ENCODE peak calls at places on chromosomes 3 and 15, in nine cellular contexts. One of them, this sample, is unnamed.

GRCh38 chr3:139764936-139765335 is 87.2 kb upstream of the NMNAT3 start:
- DNase-seq in hepatocyte: no peak
- DNase-seq in stomach: no peak
- DNase-seq in A549: no peak
- DNase-seq in body of pancreas: no peak
- DNase-seq in astrocyte: peak
- DNase-seq in heart left ventricle: no peak
- DNase-seq in fibroblast of pulmonary artery: peak
- DNase-seq in tibial nerve: no peak
- DNase-seq in this sample: no peak

GRCh38 chr3:9036327-9037112 is 73.2 kb upstream of the RAD18 start:
- DNase-seq in tibial nerve: peak
- DNase-seq in body of pancreas: peak
- DNase-seq in fibroblast of pulmonary artery: peak
- DNase-seq in stomach: peak
- DNase-seq in hepatocyte: peak
- DNase-seq in astrocyte: no peak
- DNase-seq in heart left ventricle: peak
- DNase-seq in A549: no peak
- DNase-seq in this sample: no peak

GRCh38 chr3:33428812-33429211 is 11.4 kb downstream of the UBP1 start:
- DNase-seq in astrocyte: no peak
- DNase-seq in fibroblast of pulmonary artery: no peak
- DNase-seq in body of pancreas: no peak
- DNase-seq in heart left ventricle: no peak
- DNase-seq in stomach: no peak
- DNase-seq in hepatocyte: no peak
- DNase-seq in tibial nerve: no peak
- DNase-seq in A549: no peak
- DNase-seq in this sample: no peak

GRCh38 chr3:194874783-194875182 is 189.1 kb downstream of the FAM43A start:
- DNase-seq in fibroblast of pulmonary artery: no peak
- DNase-seq in A549: no peak
- DNase-seq in body of pancreas: no peak
- DNase-seq in tibial nerve: no peak
- DNase-seq in astrocyte: no peak
- DNase-seq in stomach: no peak
- DNase-seq in hepatocyte: no peak
- DNase-seq in heart left ventricle: no peak
- DNase-seq in this sample: no peak

GRCh38 chr3:179066058-179066457 is 5.6 kb downstream of the ZMAT3 start:
- DNase-seq in A549: no peak
- DNase-seq in hepatocyte: no peak
- DNase-seq in astrocyte: no peak
- DNase-seq in stomach: no peak
- DNase-seq in tibial nerve: no peak
- DNase-seq in fibroblast of pulmonary artery: no peak
- DNase-seq in heart left ventricle: no peak
- DNase-seq in body of pancreas: no peak
- DNase-seq in this sample: no peak

GRCh38 chr15:69997701-69998273 is 99.9 kb downstream of the TLE3 start:
- DNase-seq in body of pancreas: peak
- DNase-seq in stomach: peak
- DNase-seq in A549: peak
- DNase-seq in tibial nerve: no peak
- DNase-seq in fibroblast of pulmonary artery: peak
- DNase-seq in heart left ventricle: no peak
- DNase-seq in astrocyte: peak
- DNase-seq in hepatocyte: peak
- DNase-seq in this sample: no peak

GRCh38 chr3:169575381-169575780 is 88.1 kb downstream of the MECOM start:
- DNase-seq in hepatocyte: peak
- DNase-seq in heart left ventricle: no peak
- DNase-seq in body of pancreas: no peak
- DNase-seq in A549: no peak
- DNase-seq in tibial nerve: no peak
- DNase-seq in astrocyte: peak
- DNase-seq in fibroblast of pulmonary artery: peak
- DNase-seq in stomach: peak
- DNase-seq in this sample: peak

GRCh38 chr3:9778102-9778501 is 8.4 kb upstream of the CAMK1 start:
- DNase-seq in stomach: no peak
- DNase-seq in tibial nerve: no peak
- DNase-seq in A549: no peak
- DNase-seq in heart left ventricle: no peak
- DNase-seq in fibroblast of pulmonary artery: peak
- DNase-seq in body of pancreas: no peak
- DNase-seq in astrocyte: peak
- DNase-seq in hepatocyte: no peak
- DNase-seq in this sample: no peak

GRCh38 chr15:101617390-101617965 is 34.7 kb downstream of the TM2D3 start:
- DNase-seq in A549: no peak
- DNase-seq in fibroblast of pulmonary artery: peak
- DNase-seq in stomach: no peak
- DNase-seq in astrocyte: no peak
- DNase-seq in body of pancreas: no peak
- DNase-seq in hepatocyte: no peak
- DNase-seq in tibial nerve: no peak
- DNase-seq in heart left ventricle: no peak
- DNase-seq in this sample: no peak

GRCh38 chr15:73841756-73842590 is 31.4 kb upstream of the TBC1D21 start:
- DNase-seq in heart left ventricle: no peak
- DNase-seq in fibroblast of pulmonary artery: no peak
- DNase-seq in body of pancreas: no peak
- DNase-seq in A549: no peak
- DNase-seq in astrocyte: no peak
- DNase-seq in hepatocyte: no peak
- DNase-seq in stomach: no peak
- DNase-seq in tibial nerve: no peak
- DNase-seq in this sample: no peak

GRCh38 chr3:73206006-73206405 is 144.5 kb downstream of the EBLN2 start:
- DNase-seq in stomach: no peak
- DNase-seq in heart left ventricle: no peak
- DNase-seq in astrocyte: no peak
- DNase-seq in body of pancreas: no peak
- DNase-seq in hepatocyte: no peak
- DNase-seq in fibroblast of pulmonary artery: no peak
- DNase-seq in tibial nerve: no peak
- DNase-seq in A549: no peak
- DNase-seq in this sample: no peak

GRCh38 chr3:177284383-177284881 is 87.2 kb upstream of the TBL1XR1 start:
- DNase-seq in A549: peak
- DNase-seq in tibial nerve: no peak
- DNase-seq in fibroblast of pulmonary artery: peak
- DNase-seq in stomach: no peak
- DNase-seq in body of pancreas: peak
- DNase-seq in heart left ventricle: no peak
- DNase-seq in astrocyte: peak
- DNase-seq in hepatocyte: peak
- DNase-seq in this sample: no peak

GRCh38 chr3:46558184-46559029 is 7.7 kb downstream of the LRRC2 start:
- DNase-seq in fibroblast of pulmonary artery: peak
- DNase-seq in stomach: peak
- DNase-seq in heart left ventricle: peak
- DNase-seq in A549: peak
- DNase-seq in body of pancreas: peak
- DNase-seq in hepatocyte: peak
- DNase-seq in astrocyte: peak
- DNase-seq in tibial nerve: peak
- DNase-seq in this sample: peak
- TF ChIP-seq CTCF in fibroblast of pulmonary artery: peak
- TF ChIP-seq CTCF in stomach: peak
- TF ChIP-seq CTCF in heart left ventricle: peak
- TF ChIP-seq CTCF in A549: peak
- TF ChIP-seq CTCF in body of pancreas: peak
- TF ChIP-seq CTCF in hepatocyte: peak
- TF ChIP-seq CTCF in astrocyte: peak
- TF ChIP-seq CTCF in tibial nerve: peak
- TF ChIP-seq CTCF in this sample: peak

DNA sequence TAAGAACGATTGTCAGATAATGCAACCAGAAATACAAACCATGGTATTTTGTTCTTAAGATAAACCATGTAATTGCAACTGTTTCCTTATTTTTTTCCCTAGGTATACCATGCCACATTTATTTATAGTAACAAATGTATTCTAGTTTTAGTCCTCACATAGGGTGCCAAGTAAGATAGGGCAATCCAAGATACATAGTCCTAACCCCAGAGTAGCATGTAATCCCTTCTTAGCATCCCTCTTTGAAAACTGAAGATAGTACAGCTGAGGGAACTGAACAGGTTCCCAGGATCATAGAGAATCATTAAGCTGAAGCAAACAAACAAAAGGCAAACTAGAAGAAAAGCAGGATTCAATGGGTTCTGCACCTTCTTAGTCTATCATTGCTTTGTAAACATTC is 24.8 kb downstream of the TRNT1 start:
- DNase-seq in fibroblast of pulmonary artery: no peak
- DNase-seq in tibial nerve: no peak
- DNase-seq in hepatocyte: no peak
- DNase-seq in A549: no peak
- DNase-seq in heart left ventricle: no peak
- DNase-seq in body of pancreas: no peak
- DNase-seq in stomach: no peak
- DNase-seq in astrocyte: no peak
- DNase-seq in this sample: no peak
- H3K4me3 ChIP-seq in fibroblast of pulmonary artery: no peak
- H3K4me3 ChIP-seq in tibial nerve: no peak
- H3K4me3 ChIP-seq in hepatocyte: no peak
- H3K4me3 ChIP-seq in A549: no peak
- H3K4me3 ChIP-seq in heart left ventricle: no peak
- H3K4me3 ChIP-seq in body of pancreas: no peak
- H3K4me3 ChIP-seq in stomach: no peak
- H3K4me3 ChIP-seq in astrocyte: no peak
- H3K4me3 ChIP-seq in this sample: no peak

DNA sequence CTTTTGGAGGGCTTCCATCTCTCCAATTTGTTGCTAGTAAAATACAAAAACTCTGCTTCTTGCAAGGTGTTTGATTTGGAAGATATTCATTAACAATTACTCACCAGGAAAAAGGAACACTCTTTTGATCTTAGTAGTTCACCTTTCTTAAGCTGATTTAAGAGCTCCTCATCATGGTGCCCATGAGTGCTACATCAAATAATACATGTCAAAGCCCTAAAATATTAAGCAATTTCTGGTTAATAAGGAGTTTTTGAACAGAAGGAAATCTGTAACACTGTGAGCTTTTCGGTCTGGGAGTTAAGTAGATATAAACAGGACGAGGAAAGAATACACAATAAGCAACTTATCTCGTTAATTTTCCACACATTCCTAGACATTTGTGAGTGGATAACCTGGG is 83.9 kb upstream of the DCBLD2 start:
- DNase-seq in body of pancreas: no peak
- DNase-seq in heart left ventricle: no peak
- DNase-seq in tibial nerve: no peak
- DNase-seq in fibroblast of pulmonary artery: peak
- DNase-seq in A549: peak
- DNase-seq in hepatocyte: no peak
- DNase-seq in astrocyte: no peak
- DNase-seq in stomach: no peak
- DNase-seq in this sample: no peak
- TF ChIP-seq CTCF in body of pancreas: no peak
- TF ChIP-seq CTCF in heart left ventricle: no peak
- TF ChIP-seq CTCF in tibial nerve: no peak
- TF ChIP-seq CTCF in fibroblast of pulmonary artery: peak
- TF ChIP-seq CTCF in A549: peak
- TF ChIP-seq CTCF in hepatocyte: no peak
- TF ChIP-seq CTCF in astrocyte: no peak
- TF ChIP-seq CTCF in stomach: no peak
- TF ChIP-seq CTCF in this sample: no peak

GRCh38 chr15:45112592-45113379 is 1.2 kb downstream of the DUOX2 start:
- DNase-seq in A549: no peak
- DNase-seq in tibial nerve: no peak
- DNase-seq in stomach: no peak
- DNase-seq in fibroblast of pulmonary artery: no peak
- DNase-seq in heart left ventricle: no peak
- DNase-seq in hepatocyte: peak
- DNase-seq in astrocyte: no peak
- DNase-seq in body of pancreas: no peak
- DNase-seq in this sample: no peak
- H3K4me3 ChIP-seq in A549: peak
- H3K4me3 ChIP-seq in tibial nerve: no peak
- H3K4me3 ChIP-seq in stomach: peak
- H3K4me3 ChIP-seq in fibroblast of pulmonary artery: no peak
- H3K4me3 ChIP-seq in heart left ventricle: peak
- H3K4me3 ChIP-seq in hepatocyte: no peak
- H3K4me3 ChIP-seq in astrocyte: no peak
- H3K4me3 ChIP-seq in body of pancreas: no peak
- H3K4me3 ChIP-seq in this sample: no peak

DNA sequence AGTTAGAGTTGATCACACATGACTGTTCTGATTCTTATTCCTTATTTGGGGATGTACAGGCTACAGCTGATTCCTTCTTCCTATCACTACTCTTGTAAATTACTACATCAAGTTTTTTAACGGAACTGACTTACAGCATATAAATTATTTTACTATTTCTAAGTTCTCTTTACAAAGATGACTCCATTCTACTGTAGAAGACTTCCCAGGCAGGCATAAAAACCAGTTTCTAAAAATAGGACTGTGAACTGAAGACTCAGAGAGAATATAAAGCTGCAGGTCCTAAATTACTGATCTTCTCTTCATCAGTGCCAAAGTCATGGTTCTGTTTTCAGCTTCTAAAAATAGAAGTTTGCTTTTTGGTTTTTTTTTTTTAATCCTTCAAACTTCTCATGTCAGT is 38.9 kb downstream of the ANO10 start:
- DNase-seq in astrocyte: peak
- DNase-seq in hepatocyte: no peak
- DNase-seq in tibial nerve: no peak
- DNase-seq in A549: no peak
- DNase-seq in body of pancreas: no peak
- DNase-seq in stomach: no peak
- DNase-seq in heart left ventricle: no peak
- DNase-seq in fibroblast of pulmonary artery: no peak
- DNase-seq in this sample: no peak
- TF ChIP-seq CTCF in astrocyte: no peak
- TF ChIP-seq CTCF in hepatocyte: no peak
- TF ChIP-seq CTCF in tibial nerve: no peak
- TF ChIP-seq CTCF in A549: no peak
- TF ChIP-seq CTCF in body of pancreas: no peak
- TF ChIP-seq CTCF in stomach: no peak
- TF ChIP-seq CTCF in heart left ventricle: no peak
- TF ChIP-seq CTCF in fibroblast of pulmonary artery: no peak
- TF ChIP-seq CTCF in this sample: no peak